ENCODE peak calls at places on chromosomes 5 and 9, in five cellular contexts. M is mammary epithelial cell, N is endothelial cell of umbilical vein, G is GM12865, P is neural crest cell. W is an unnamed sample.

GRCh38 chr9:98410185-98410697 is 154.8 kb upstream of the TBC1D2 start:
- DNase-seq in G (no peak), M (no peak), N (peak; percentile 55), P (peak; percentile 12), W (no peak)

GRCh38 chr5:157612071-157612476 is 36.5 kb upstream of the ADAM19 start:
- DNase-seq in P (no peak), G (peak; percentile 40), M (peak; percentile 97), N (no peak), W (no peak)

GRCh38 chr5:33789558-33789957 is 102.2 kb downstream of the ADAMTS12 start:
- DNase-seq in P (no peak), M (no peak), G (no peak), N (no peak), W (no peak)

GRCh38 chr9:120299785-120300184 is 280.2 kb downstream of the CDK5RAP2 start:
- DNase-seq in G (no peak), P (no peak), M (no peak), N (no peak), W (no peak)

GRCh38 chr9:105216440-105217178 is 27.8 kb upstream of the SLC44A1 start:
- DNase-seq in N (no peak), P (no peak), G (no peak), M (peak; percentile 9), W (no peak)

GRCh38 chr5:179165421-179166170 is 105.4 kb downstream of the ZNF354C start:
- DNase-seq in P (no peak), N (no peak), G (no peak), M (no peak), W (no peak)

GRCh38 chr9:25677301-25678146 is 720 bp downstream of the TUSC1 start:
- DNase-seq in M (peak; percentile 69), N (peak; percentile 81), G (no peak), P (no peak), W (no peak)

GRCh38 chr5:179612577-179613459 is 10.7 kb downstream of the HNRNPH1 start:
- DNase-seq in N (no peak), P (no peak), G (peak; percentile 41), M (no peak), W (no peak)

GRCh38 chr5:1322036-1322903 is 22.6 kb downstream of the CLPTM1L start:
- DNase-seq in G (no peak), P (no peak), N (no peak), M (no peak), W (peak; percentile 6)

DNA sequence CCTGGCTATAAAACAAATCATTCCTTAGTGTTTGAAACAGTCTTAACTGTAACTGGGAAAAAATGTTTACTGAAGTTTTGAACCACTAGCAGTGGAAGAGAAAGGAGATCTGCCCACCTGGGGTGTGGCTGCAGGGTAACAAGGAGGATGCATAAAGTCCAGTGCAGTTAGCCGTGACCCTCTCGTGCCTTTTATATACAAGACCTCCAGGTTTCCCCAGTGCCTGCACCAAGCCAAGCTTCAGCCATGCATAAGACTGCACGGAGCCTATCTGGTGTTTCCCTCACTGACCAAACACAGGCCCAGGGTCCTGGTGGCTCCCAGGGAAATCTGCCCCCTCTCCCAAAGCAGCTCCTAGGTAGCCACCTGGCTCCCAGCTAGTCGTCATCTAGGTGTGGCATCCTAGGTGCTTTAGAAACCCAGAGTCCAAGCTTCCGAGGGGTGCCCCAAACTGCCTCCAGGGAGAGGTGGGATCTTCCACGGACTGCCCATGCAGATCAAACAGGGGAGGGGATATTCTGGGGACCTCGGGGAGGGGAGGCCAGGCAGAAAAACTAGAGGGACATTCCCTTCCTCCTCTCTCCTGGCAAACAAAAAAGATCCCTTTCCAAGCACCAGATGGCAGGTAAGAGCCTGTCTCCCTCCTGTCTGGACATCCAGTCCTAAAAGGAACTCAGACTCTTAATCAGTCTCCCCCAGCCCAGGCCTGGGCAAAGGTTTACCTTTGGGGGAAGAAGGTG is 2.7 kb downstream of the SHB start:
- DNase-seq in N (no peak), M (peak; percentile 52), P (no peak), G (peak; percentile 47), W (no peak)
- TF ChIP-seq CTCF in N (peak; percentile 4), M (peak; percentile 38), P (no peak), G (no peak), W (no peak)

DNA sequence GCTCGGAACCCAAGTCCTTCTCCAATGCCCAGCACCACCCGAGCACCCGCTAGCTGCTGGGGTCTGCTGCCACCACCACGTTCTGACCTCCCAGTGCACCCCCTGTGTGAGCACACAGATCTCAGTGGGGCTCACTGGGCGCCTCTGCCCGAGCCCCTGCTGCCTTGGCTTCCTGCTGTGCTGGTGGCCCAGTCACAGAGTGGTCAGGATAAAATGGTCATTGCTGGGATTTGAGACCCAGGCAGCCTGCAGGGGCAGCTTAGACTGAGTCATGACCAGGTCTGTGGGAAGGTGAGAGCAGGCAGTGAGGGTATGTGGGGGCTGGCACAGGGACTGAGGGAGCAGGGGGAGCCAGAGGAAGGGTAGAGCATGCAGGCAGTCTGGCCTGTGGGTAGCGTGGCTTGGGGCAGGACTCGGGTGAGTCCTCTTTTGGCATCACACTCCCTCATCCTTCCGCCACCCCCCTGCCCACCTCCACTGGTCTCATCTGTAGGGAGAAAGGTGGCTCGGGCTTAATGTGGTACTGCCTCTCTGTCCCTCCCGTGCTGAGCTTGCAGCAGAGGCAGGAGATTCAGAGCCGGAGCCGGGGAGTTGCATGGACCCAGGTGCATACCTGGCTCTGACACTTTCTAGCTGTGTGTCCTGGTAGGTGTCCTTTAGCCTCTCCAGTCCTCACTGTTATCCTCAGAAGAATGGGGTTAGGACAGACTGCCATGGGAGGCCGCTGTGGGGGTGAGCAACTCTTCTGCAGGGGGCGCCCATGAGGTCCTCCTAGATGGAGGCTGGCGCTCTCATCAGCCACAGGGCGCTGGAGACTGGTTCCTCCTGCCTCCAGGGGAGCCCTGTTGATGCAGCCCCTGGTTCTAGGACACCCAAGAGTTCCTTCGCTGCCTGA is 32.1 kb downstream of the USP20 start:
- DNase-seq in G (no peak), N (no peak), P (no peak), M (no peak), W (no peak)
- TF ChIP-seq CTCF in G (no peak), N (no peak), P (no peak), M (no peak), W (no peak)

GRCh38 chr5:35920890-35921289 is 17.5 kb downstream of the CAPSL start:
- DNase-seq in P (peak; percentile 8), G (no peak), N (no peak), M (no peak), W (no peak)
- TF ChIP-seq CTCF in P (peak; percentile 44), G (no peak), N (peak; percentile 25), M (no peak), W (no peak)

DNA sequence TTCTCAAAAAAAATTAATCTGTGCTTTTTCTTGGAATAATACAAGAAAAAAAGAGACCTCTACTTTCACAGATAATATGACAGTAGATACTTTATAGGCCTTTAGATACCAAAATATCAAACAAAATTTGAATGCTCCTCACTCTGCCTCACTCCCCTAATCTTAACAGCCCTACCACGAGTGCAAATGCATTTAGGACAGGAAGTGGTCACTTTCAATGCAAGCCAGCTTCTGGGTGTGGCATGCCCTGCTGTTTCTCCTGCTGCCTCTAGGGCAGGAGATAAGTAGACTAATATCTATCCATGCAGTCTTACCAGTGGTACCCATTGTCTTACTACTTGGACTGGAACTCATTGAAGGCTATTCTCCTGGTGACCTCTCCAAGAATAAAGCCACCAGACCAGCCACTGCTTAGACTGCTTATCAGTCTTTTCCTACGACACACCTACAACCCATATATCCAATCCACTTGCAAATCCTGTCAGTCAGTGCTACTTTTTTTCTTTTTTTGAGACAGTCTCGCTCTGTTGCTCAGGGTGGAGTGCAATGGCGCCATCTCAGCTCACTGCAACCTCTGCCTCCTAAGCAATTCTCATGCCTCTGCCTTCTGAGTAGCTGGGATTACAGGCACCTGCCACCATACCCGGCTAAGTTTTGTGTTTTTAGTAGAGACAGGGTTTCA is 23.0 kb downstream of the FRRS1L start:
- DNase-seq in N (no peak), G (peak; percentile 80), M (peak; percentile 48), P (no peak), W (no peak)
- TF ChIP-seq CTCF in N (peak; percentile 22), G (peak; percentile 54), M (peak; percentile 64), P (peak; percentile 52), W (no peak)

GRCh38 chr5:141475625-141476131 is at the start of gene PCDHGC3:
- DNase-seq in N (peak; percentile 96), P (peak; percentile 72), M (peak; percentile 95), G (peak; percentile 89), W (no peak)
- TF ChIP-seq CTCF in N (peak; percentile 8), P (no peak), M (peak; percentile 14), G (peak; percentile 53), W (no peak)

W was measured in natural killer cell.